ENCODE peak calls at places on chromosomes 12 and 14, in four cellular contexts. U is tibial artery; O is PC-3; K is CD4-positive, alpha-beta memory T cell. P is an unnamed sample. For H3K36me3, the result is how much of the 10 kb centered on the place peaks cover.

GRCh38 chr12:82517027-82517426 is 158.7 kb downstream of the METTL25 start:
- DNase-seq in U (no peak), O (peak), K (no peak), P (no peak)

GRCh38 chr14:34623506-34623905 is 6.4 kb downstream of the SNX6 start:
- DNase-seq in U (no peak), O (peak), K (no peak), P (no peak)

GRCh38 chr12:131065801-131066200 is 112.1 kb downstream of the ADGRD1 start:
- DNase-seq in U (no peak), O (no peak), K (no peak), P (no peak)

GRCh38 chr14:49586673-49587460 is 687 bp upstream of the RPS29 start:
- DNase-seq in U (no peak), O (peak), K (peak), P (peak)

GRCh38 chr14:56660677-56661389 is 81.2 kb downstream of the TMEM260 start:
- DNase-seq in U (no peak), O (no peak), K (no peak), P (no peak)

GRCh38 chr12:61308220-61308619 is 952.0 kb upstream of the USP15 start:
- DNase-seq in U (no peak), O (no peak), K (no peak), P (no peak)

GRCh38 chr12:108116254-108116653 is 12.8 kb upstream of the WSCD2 start:
- DNase-seq in U (no peak), O (no peak), K (no peak), P (no peak)

GRCh38 chr12:99455350-99456037 is 192.1 kb upstream of the GARIN6 start:
- DNase-seq in U (no peak), O (peak), K (no peak), P (peak)

GRCh38 chr14:89425931-89426330 is 8.9 kb upstream of the FOXN3 start:
- DNase-seq in U (peak), O (peak), K (no peak), P (peak)

GRCh38 chr14:52355526-52355925 is 41.4 kb downstream of the PTGER2 start:
- DNase-seq in U (no peak), O (peak), K (no peak), P (no peak)

GRCh38 chr12:123942277-123942653 is 30.4 kb downstream of the CCDC92 start:
- DNase-seq in U (no peak), O (peak), K (no peak), P (peak)

GRCh38 chr12:99259040-99259934 is 388.3 kb upstream of the GARIN6 start:
- DNase-seq in U (no peak), O (no peak), K (no peak), P (no peak)

GRCh38 chr12:122099856-122100255 is 21.3 kb downstream of the MLXIP start:
- DNase-seq in U (no peak), O (no peak), K (peak), P (no peak)

GRCh38 chr14:72737560-72737943 is 156.3 kb downstream of the DPF3 start:
- DNase-seq in U (no peak), O (no peak), K (no peak), P (no peak)

GRCh38 chr14:101069666-101070362 is 166.3 kb upstream of the RTL1 start:
- DNase-seq in U (peak), O (no peak), K (no peak), P (no peak)

GRCh38 chr12:61993734-61994345 is 266.4 kb upstream of the USP15 start:
- DNase-seq in U (no peak), O (peak), K (no peak), P (no peak)

GRCh38 chr12:120849765-120850164 is 54.4 kb downstream of the SPPL3 start:
- DNase-seq in U (no peak), O (peak), K (no peak), P (peak)

GRCh38 chr12:96985515-96986362 is 78.7 kb downstream of the NEDD1 start:
- DNase-seq in U (no peak), O (peak), K (peak), P (no peak)

GRCh38 chr12:49331360-49332222 is 5.4 kb downstream of the C1QL4 start:
- DNase-seq in U (peak), O (peak), K (no peak), P (peak)

GRCh38 chr12:10113920-10114319 is 15.1 kb upstream of the CLEC1A start:
- DNase-seq in U (no peak), O (peak), K (no peak), P (no peak)

GRCh38 chr12:42325326-42325775 is 543 bp downstream of the ZCRB1 start:
- DNase-seq in U (no peak), O (no peak), K (no peak), P (no peak)

GRCh38 chr14:93332032-93332852 is 594 bp downstream of the BTBD7 start:
- DNase-seq in U (peak), O (peak), K (peak), P (peak)

GRCh38 chr14:32136027-32136825 is 59.1 kb downstream of the ARHGAP5 start:
- DNase-seq in U (no peak), O (no peak), K (no peak), P (no peak)

DNA sequence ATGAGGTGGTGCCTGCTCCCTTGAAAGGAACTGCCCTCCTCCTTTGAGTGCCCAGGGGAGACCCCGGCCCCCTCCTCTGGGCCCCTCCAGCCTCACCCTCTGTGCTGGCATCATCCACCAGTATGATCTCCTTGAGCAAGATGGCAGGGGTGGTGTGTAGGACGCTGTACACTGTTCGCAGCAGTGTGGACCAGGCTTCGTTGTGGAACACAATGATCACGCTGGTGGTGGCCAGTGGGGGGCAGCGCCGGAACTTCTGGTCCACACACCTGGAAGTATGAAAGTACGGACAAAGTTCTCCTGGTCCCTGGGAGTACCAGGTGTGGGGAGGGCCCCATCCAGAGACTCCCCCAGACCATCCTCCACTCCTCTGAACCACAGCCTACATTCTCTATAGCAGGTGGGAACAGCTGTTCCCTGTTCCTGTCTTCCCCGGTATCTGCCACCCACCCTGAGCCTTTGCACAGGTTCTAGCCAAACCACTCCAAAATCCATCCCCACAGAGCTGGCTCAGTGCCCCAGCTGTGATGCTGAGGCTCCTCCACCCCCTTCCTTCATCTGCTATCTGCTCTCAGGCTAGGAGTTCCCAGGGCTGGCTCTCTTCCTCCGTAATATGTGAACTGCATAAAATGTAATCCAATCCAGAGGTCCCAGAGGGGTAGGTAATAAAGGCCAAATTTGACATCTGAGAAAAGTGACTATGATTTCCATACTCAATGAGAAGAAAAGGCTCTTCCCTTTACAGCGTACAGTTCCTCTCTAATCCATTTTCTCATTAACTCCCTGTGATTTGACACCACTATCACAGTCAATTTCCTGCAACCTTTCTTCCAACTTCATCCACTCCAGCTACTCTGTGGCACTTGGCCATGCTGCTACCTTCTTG is 13.9 kb downstream of the GALNT6 start:
- DNase-seq in U (no peak), O (no peak), K (no peak), P (no peak)
- H3K4me3 ChIP-seq in U (no peak), O (no peak), K (no peak), P (no peak)

GRCh38 chr12:58883576-58884334 is 36.5 kb downstream of the LRIG3 start:
- DNase-seq in U (no peak), O (no peak), K (no peak), P (no peak)
- H3K36me3 ChIP-seq in U (under half), O (under half), K (under half), P (half or more)

DNA sequence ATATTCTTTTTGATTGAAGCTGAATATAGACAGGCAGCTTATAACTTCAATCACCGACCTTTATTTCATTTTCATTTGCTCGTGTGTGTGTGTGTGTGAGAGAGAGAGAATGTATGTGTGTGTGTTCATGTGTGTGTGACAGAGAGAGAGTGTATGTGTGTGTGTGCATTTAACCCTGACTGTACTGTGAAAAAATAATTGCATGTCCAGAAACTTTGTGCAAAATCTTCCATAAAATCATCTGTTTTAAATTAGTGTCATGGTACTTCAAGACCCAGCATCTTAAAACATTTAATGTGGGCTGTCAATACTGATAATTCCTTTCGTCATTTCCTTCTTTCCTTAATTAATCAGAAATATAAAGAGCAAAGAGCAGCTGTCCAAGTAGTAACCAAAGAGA is 1.6 kb downstream of the DCN start:
- DNase-seq in U (no peak), O (no peak), K (no peak), P (no peak)
- H3K4me3 ChIP-seq in U (peak), O (no peak), K (no peak), P (peak)

GRCh38 chr12:48053122-48053521 is 48.8 kb upstream of the COL2A1 start:
- DNase-seq in U (no peak), O (no peak), K (no peak), P (peak)

GRCh38 chr12:48050174-48050573 is 45.9 kb upstream of the COL2A1 start:
- DNase-seq in U (no peak), O (peak), K (no peak), P (peak)

GRCh38 chr12:48053883-48054282 is 49.6 kb upstream of the COL2A1 start:
- DNase-seq in U (no peak), O (no peak), K (no peak), P (peak)

GRCh38 chr12:48054955-48055821 is 50.7 kb downstream of the SENP1 start:
- DNase-seq in U (no peak), O (no peak), K (no peak), P (peak)

DNA sequence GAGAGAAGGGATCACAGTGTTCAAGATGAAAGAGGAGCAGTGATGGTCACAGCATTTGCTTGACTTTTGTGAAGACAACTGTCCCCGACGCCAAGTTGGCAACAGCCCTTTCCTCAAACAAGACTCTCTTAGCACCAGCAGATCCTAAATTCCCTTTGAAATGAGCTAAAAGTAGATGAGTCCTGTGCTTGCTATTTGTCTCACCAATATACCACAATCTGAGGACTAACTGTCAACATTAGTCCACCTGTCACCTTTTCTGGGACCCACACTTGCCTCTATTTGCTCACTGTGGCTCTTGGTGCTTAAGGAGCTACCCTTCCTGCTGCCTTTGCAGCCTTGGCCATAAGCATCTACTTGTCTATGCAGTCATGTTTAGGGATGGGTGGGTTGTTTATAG is 47.4 kb upstream of the COL2A1 start:
- DNase-seq in U (no peak), O (no peak), K (no peak), P (peak)
- H3K36me3 ChIP-seq in U (under half), O (under half), K (under half), P (under half)

GRCh38 chr12:57242329-57242690 is 8.7 kb downstream of the STAC3 start:
- DNase-seq in U (no peak), O (no peak), K (no peak), P (no peak)
- H3K4me3 ChIP-seq in U (peak), O (peak), K (peak), P (no peak)

DNA sequence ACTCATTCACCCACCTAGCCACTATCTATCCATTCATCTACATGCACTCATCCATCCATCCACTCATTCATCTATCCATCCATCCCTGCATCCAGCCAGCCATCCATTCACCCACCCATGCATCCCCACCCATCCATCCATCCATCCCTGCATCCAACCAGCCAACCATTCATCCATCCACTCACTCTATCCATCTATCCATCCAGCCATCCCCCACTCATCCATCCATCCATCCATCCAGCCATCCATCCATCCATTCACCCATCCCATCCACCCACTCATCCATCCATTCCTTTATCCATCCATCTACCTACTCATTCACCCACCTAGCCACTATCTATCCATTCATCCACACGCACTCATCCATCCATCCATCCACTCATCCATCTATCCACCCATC is 73.1 kb downstream of the NOC4L start:
- DNase-seq in U (no peak), O (no peak), K (no peak), P (no peak)
- H3K36me3 ChIP-seq in U (under half), O (under half), K (under half), P (under half)

GRCh38 chr12:109432842-109433304 is 44.2 kb downstream of the KCTD10 start:
- DNase-seq in U (peak), O (peak), K (peak), P (peak)
- H3K4me3 ChIP-seq in U (no peak), O (no peak), K (no peak), P (no peak)

GRCh38 chr14:91292476-91292875 is 48.0 kb upstream of the GPR68 start:
- DNase-seq in U (no peak), O (no peak), K (no peak), P (no peak)
- H3K36me3 ChIP-seq in U (under half), O (under half), K (half or more), P (under half)

GRCh38 chr12:15584366-15585041 is 204.7 kb downstream of the EPS8 start:
- DNase-seq in U (no peak), O (peak), K (peak), P (no peak)

GRCh38 chr12:15592934-15593333 is 196.3 kb downstream of the EPS8 start:
- DNase-seq in U (no peak), O (no peak), K (no peak), P (no peak)

GRCh38 chr12:15591811-15592210 is 197.4 kb downstream of the EPS8 start:
- DNase-seq in U (no peak), O (no peak), K (no peak), P (no peak)

GRCh38 chr12:15589328-15590032 is 199.7 kb downstream of the EPS8 start:
- DNase-seq in U (no peak), O (no peak), K (no peak), P (no peak)

GRCh38 chr12:15590180-15590826 is 198.9 kb downstream of the EPS8 start:
- DNase-seq in U (peak), O (peak), K (peak), P (peak)
- H3K4me3 ChIP-seq in U (peak), O (peak), K (no peak), P (peak)

P was measured in SJSA1.